ENCODE peak calls at places on chromosomes 3 and 15, in four cellular contexts. Z is Right ventricle myocardium inferior; F is CD4-positive, alpha-beta T cell; T is activated CD8-positive, alpha-beta T cell treated with anti-CD3 and anti-CD28 coated beads for 36 hours. V is an unnamed sample.

GRCh38 chr3:86845731-86846130 is 145.2 kb downstream of the VGLL3 start:
- ATAC-seq in T (no peak), F (no peak), Z (no peak), V (no peak)

GRCh38 chr3:15755780-15756179 is 42.0 kb downstream of the ANKRD28 start:
- ATAC-seq in Z (no peak), F (no peak), T (no peak), V (no peak)

GRCh38 chr3:115913069-115913686 is 289.9 kb downstream of the GAP43 start:
- ATAC-seq in T (no peak), Z (no peak), F (no peak), V (no peak)

GRCh38 chr15:71747128-71748083 is 62.9 kb upstream of the NR2E3 start:
- ATAC-seq in Z (no peak), F (no peak), T (no peak), V (peak)

GRCh38 chr15:70100495-70101331 is 3.0 kb upstream of the TLE3 start:
- ATAC-seq in Z (no peak), F (peak), T (peak), V (peak)

GRCh38 chr3:44323341-44323955 is 15.1 kb upstream of the TCAIM start:
- ATAC-seq in F (no peak), T (no peak), Z (no peak), V (no peak)

GRCh38 chr3:10226293-10226692 is 22.0 kb upstream of the TATDN2 start:
- ATAC-seq in F (no peak), Z (no peak), T (no peak), V (no peak)

GRCh38 chr3:156449712-156450574 is 105.0 kb downstream of the SSR3 start:
- ATAC-seq in Z (peak), T (no peak), F (no peak), V (no peak)

GRCh38 chr3:46626039-46626438 is 13.7 kb downstream of the FAM240A start:
- ATAC-seq in F (no peak), T (no peak), Z (no peak), V (no peak)